ENCODE peak calls at places on chromosome 14, in nine cellular contexts. One of them, this sample, is unnamed. For H3K4me1, the result is how much of the 10 kb centered on the place peaks cover.

GRCh38 chr14:61505815-61506809 is 184.7 kb downstream of the PRKCH start:
- DNase-seq in mammary epithelial cell: no peak
- DNase-seq in H9: peak
- DNase-seq in CD4-positive, alpha-beta memory T cell: no peak
- DNase-seq in lung: no peak
- DNase-seq in right cardiac atrium: no peak
- DNase-seq in GM23338: no peak
- DNase-seq in adrenal gland: no peak
- DNase-seq in lower lobe of right lung: no peak
- DNase-seq in this sample: no peak

GRCh38 chr14:67620217-67620789 is 583 bp downstream of the ARG2 start:
- DNase-seq in lung: no peak
- DNase-seq in right cardiac atrium: peak
- DNase-seq in mammary epithelial cell: peak
- DNase-seq in CD4-positive, alpha-beta memory T cell: no peak
- DNase-seq in GM23338: peak
- DNase-seq in H9: peak
- DNase-seq in adrenal gland: peak
- DNase-seq in lower lobe of right lung: no peak
- DNase-seq in this sample: no peak

GRCh38 chr14:95322646-95323045 is 2.9 kb upstream of the CLMN start:
- DNase-seq in right cardiac atrium: no peak
- DNase-seq in mammary epithelial cell: peak
- DNase-seq in H9: no peak
- DNase-seq in lower lobe of right lung: no peak
- DNase-seq in GM23338: no peak
- DNase-seq in adrenal gland: no peak
- DNase-seq in lung: no peak
- DNase-seq in CD4-positive, alpha-beta memory T cell: no peak
- DNase-seq in this sample: no peak

GRCh38 chr14:20684662-20685456 is 499 bp downstream of the RNASE4 start:
- DNase-seq in right cardiac atrium: peak
- DNase-seq in CD4-positive, alpha-beta memory T cell: no peak
- DNase-seq in mammary epithelial cell: peak
- DNase-seq in lung: peak
- DNase-seq in GM23338: peak
- DNase-seq in lower lobe of right lung: no peak
- DNase-seq in adrenal gland: peak
- DNase-seq in H9: peak
- DNase-seq in this sample: no peak

GRCh38 chr14:102939820-102940561 is 17.5 kb downstream of the AMN start:
- DNase-seq in lower lobe of right lung: peak
- DNase-seq in H9: no peak
- DNase-seq in right cardiac atrium: peak
- DNase-seq in CD4-positive, alpha-beta memory T cell: no peak
- DNase-seq in GM23338: no peak
- DNase-seq in adrenal gland: no peak
- DNase-seq in mammary epithelial cell: no peak
- DNase-seq in lung: peak
- DNase-seq in this sample: no peak

GRCh38 chr14:47277703-47278102 is 397.7 kb downstream of the MDGA2 start:
- DNase-seq in lower lobe of right lung: no peak
- DNase-seq in lung: peak
- DNase-seq in mammary epithelial cell: no peak
- DNase-seq in right cardiac atrium: no peak
- DNase-seq in CD4-positive, alpha-beta memory T cell: no peak
- DNase-seq in GM23338: peak
- DNase-seq in H9: no peak
- DNase-seq in adrenal gland: no peak
- DNase-seq in this sample: no peak

GRCh38 chr14:74616507-74616906 is 4.5 kb upstream of the LTBP2 start:
- DNase-seq in adrenal gland: no peak
- DNase-seq in CD4-positive, alpha-beta memory T cell: no peak
- DNase-seq in GM23338: no peak
- DNase-seq in mammary epithelial cell: peak
- DNase-seq in lower lobe of right lung: no peak
- DNase-seq in H9: no peak
- DNase-seq in right cardiac atrium: no peak
- DNase-seq in lung: no peak
- DNase-seq in this sample: no peak

GRCh38 chr14:60637490-60638452 is 11.5 kb downstream of the SIX1 start:
- DNase-seq in adrenal gland: no peak
- DNase-seq in H9: peak
- DNase-seq in lower lobe of right lung: no peak
- DNase-seq in CD4-positive, alpha-beta memory T cell: no peak
- DNase-seq in GM23338: peak
- DNase-seq in right cardiac atrium: no peak
- DNase-seq in mammary epithelial cell: no peak
- DNase-seq in lung: no peak
- DNase-seq in this sample: no peak

GRCh38 chr14:58969951-58970751 is 218.3 kb upstream of the DAAM1 start:
- DNase-seq in lower lobe of right lung: no peak
- DNase-seq in H9: peak
- DNase-seq in right cardiac atrium: peak
- DNase-seq in GM23338: peak
- DNase-seq in lung: no peak
- DNase-seq in adrenal gland: no peak
- DNase-seq in mammary epithelial cell: no peak
- DNase-seq in CD4-positive, alpha-beta memory T cell: no peak
- DNase-seq in this sample: no peak

GRCh38 chr14:86915416-86915815 is 1077.6 kb downstream of the GALC start:
- DNase-seq in GM23338: peak
- DNase-seq in lung: no peak
- DNase-seq in H9: no peak
- DNase-seq in adrenal gland: no peak
- DNase-seq in mammary epithelial cell: no peak
- DNase-seq in CD4-positive, alpha-beta memory T cell: no peak
- DNase-seq in lower lobe of right lung: no peak
- DNase-seq in right cardiac atrium: no peak
- DNase-seq in this sample: no peak

GRCh38 chr14:46401066-46401465 is 250.5 kb downstream of the RPL10L start:
- DNase-seq in lower lobe of right lung: no peak
- DNase-seq in right cardiac atrium: no peak
- DNase-seq in lung: no peak
- DNase-seq in CD4-positive, alpha-beta memory T cell: no peak
- DNase-seq in H9: no peak
- DNase-seq in adrenal gland: no peak
- DNase-seq in mammary epithelial cell: no peak
- DNase-seq in GM23338: no peak
- DNase-seq in this sample: no peak

GRCh38 chr14:75011356-75012097 is 8.8 kb downstream of the EIF2B2 start:
- DNase-seq in adrenal gland: no peak
- DNase-seq in right cardiac atrium: no peak
- DNase-seq in CD4-positive, alpha-beta memory T cell: no peak
- DNase-seq in GM23338: no peak
- DNase-seq in lung: no peak
- DNase-seq in lower lobe of right lung: no peak
- DNase-seq in H9: no peak
- DNase-seq in mammary epithelial cell: peak
- DNase-seq in this sample: no peak

GRCh38 chr14:50335389-50335788 is 23.3 kb downstream of the DMAC2L start:
- DNase-seq in lung: no peak
- DNase-seq in GM23338: peak
- DNase-seq in lower lobe of right lung: no peak
- DNase-seq in adrenal gland: peak
- DNase-seq in right cardiac atrium: peak
- DNase-seq in H9: peak
- DNase-seq in CD4-positive, alpha-beta memory T cell: no peak
- DNase-seq in mammary epithelial cell: no peak
- DNase-seq in this sample: no peak

GRCh38 chr14:75636100-75636692 is 24.5 kb downstream of the ERG28 start:
- DNase-seq in mammary epithelial cell: no peak
- DNase-seq in CD4-positive, alpha-beta memory T cell: no peak
- DNase-seq in GM23338: peak
- DNase-seq in adrenal gland: no peak
- DNase-seq in H9: peak
- DNase-seq in lung: no peak
- DNase-seq in lower lobe of right lung: no peak
- DNase-seq in right cardiac atrium: no peak
- DNase-seq in this sample: no peak

GRCh38 chr14:94773017-94773681 is 3.2 kb upstream of the GSC start:
- DNase-seq in lung: no peak
- DNase-seq in adrenal gland: no peak
- DNase-seq in GM23338: peak
- DNase-seq in CD4-positive, alpha-beta memory T cell: no peak
- DNase-seq in right cardiac atrium: no peak
- DNase-seq in lower lobe of right lung: no peak
- DNase-seq in mammary epithelial cell: no peak
- DNase-seq in H9: peak
- DNase-seq in this sample: no peak

GRCh38 chr14:61563162-61563511 is 132.2 kb upstream of the HIF1A start:
- DNase-seq in lung: no peak
- DNase-seq in mammary epithelial cell: no peak
- DNase-seq in H9: no peak
- DNase-seq in adrenal gland: no peak
- DNase-seq in lower lobe of right lung: no peak
- DNase-seq in right cardiac atrium: no peak
- DNase-seq in CD4-positive, alpha-beta memory T cell: no peak
- DNase-seq in GM23338: no peak
- DNase-seq in this sample: no peak

GRCh38 chr14:38000340-38000739 is 207.4 kb upstream of the SSTR1 start:
- DNase-seq in adrenal gland: no peak
- DNase-seq in mammary epithelial cell: no peak
- DNase-seq in H9: no peak
- DNase-seq in GM23338: no peak
- DNase-seq in lower lobe of right lung: no peak
- DNase-seq in lung: no peak
- DNase-seq in CD4-positive, alpha-beta memory T cell: no peak
- DNase-seq in right cardiac atrium: no peak
- DNase-seq in this sample: no peak

DNA sequence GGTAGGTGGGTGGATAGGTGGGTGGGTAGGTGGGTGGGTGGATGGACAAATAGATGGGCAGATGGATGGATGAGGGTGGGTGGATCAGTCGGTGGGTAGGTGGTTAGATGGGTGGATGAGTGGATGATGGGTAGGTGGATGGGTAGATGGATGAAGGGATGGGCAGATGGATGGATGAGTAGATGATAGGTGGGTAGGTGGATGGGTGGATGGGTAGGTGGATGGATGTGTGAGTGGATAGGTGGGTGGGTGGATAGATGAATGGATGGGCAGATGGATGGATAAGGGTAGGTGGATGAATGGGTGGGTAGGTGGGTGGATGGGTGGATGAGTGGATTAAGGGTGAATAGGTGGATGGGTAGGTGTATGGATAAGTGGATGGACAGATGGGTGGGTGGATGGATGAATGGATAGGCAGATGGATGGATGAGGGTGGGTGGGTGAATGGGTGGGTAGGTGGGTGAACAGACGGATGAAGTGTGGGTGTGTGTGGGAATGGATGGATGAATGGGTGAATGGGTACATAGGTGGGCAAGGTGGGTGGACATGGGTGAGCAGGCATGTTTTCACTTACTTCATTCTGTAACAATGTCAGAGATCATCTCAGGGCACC is 3.3 kb upstream of the INF2 start:
- DNase-seq in mammary epithelial cell: no peak
- DNase-seq in lower lobe of right lung: no peak
- DNase-seq in CD4-positive, alpha-beta memory T cell: no peak
- DNase-seq in lung: no peak
- DNase-seq in GM23338: no peak
- DNase-seq in right cardiac atrium: no peak
- DNase-seq in adrenal gland: no peak
- DNase-seq in H9: no peak
- DNase-seq in this sample: no peak
- H3K4me1 ChIP-seq in mammary epithelial cell: half or more
- H3K4me1 ChIP-seq in lower lobe of right lung: half or more
- H3K4me1 ChIP-seq in CD4-positive, alpha-beta memory T cell: under half
- H3K4me1 ChIP-seq in lung: under half
- H3K4me1 ChIP-seq in GM23338: under half
- H3K4me1 ChIP-seq in right cardiac atrium: under half
- H3K4me1 ChIP-seq in adrenal gland: under half
- H3K4me1 ChIP-seq in H9: under half
- H3K4me1 ChIP-seq in this sample: under half

GRCh38 chr14:31241450-31242114 is 34.0 kb upstream of the HECTD1 start:
- DNase-seq in lower lobe of right lung: no peak
- DNase-seq in H9: no peak
- DNase-seq in adrenal gland: no peak
- DNase-seq in GM23338: no peak
- DNase-seq in mammary epithelial cell: no peak
- DNase-seq in lung: no peak
- DNase-seq in CD4-positive, alpha-beta memory T cell: no peak
- DNase-seq in right cardiac atrium: no peak
- DNase-seq in this sample: no peak
- H3K27ac ChIP-seq in lower lobe of right lung: peak
- H3K27ac ChIP-seq in H9: no peak
- H3K27ac ChIP-seq in adrenal gland: no peak
- H3K27ac ChIP-seq in GM23338: no peak
- H3K27ac ChIP-seq in mammary epithelial cell: no peak
- H3K27ac ChIP-seq in lung: no peak
- H3K27ac ChIP-seq in CD4-positive, alpha-beta memory T cell: no peak
- H3K27ac ChIP-seq in right cardiac atrium: no peak
- H3K27ac ChIP-seq in this sample: peak

DNA sequence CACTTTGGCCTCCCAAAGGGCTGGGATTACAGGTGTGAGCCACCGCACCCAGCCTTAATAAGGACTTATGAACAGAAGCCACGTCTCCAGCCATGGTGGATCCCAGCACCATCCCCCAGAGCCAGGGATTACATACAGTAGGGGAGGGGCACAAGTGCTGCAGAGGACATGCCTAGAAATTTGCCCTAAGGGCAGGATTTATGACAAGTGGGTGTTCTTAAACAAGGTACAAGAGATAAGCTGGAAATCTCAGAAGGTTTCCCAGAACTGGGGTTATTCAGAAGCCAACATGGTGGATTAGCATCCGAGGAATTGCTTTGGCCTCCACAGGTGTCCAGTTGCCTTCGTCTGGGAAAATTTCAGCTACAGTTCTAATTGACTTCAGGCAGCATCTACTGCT is 114.3 kb upstream of the EGLN3 start:
- DNase-seq in lower lobe of right lung: no peak
- DNase-seq in mammary epithelial cell: no peak
- DNase-seq in lung: no peak
- DNase-seq in adrenal gland: no peak
- DNase-seq in right cardiac atrium: no peak
- DNase-seq in H9: no peak
- DNase-seq in GM23338: no peak
- DNase-seq in CD4-positive, alpha-beta memory T cell: no peak
- DNase-seq in this sample: no peak
- H3K4me1 ChIP-seq in lower lobe of right lung: under half
- H3K4me1 ChIP-seq in mammary epithelial cell: under half
- H3K4me1 ChIP-seq in lung: under half
- H3K4me1 ChIP-seq in adrenal gland: under half
- H3K4me1 ChIP-seq in right cardiac atrium: under half
- H3K4me1 ChIP-seq in H9: under half
- H3K4me1 ChIP-seq in GM23338: under half
- H3K4me1 ChIP-seq in CD4-positive, alpha-beta memory T cell: under half
- H3K4me1 ChIP-seq in this sample: under half

DNA sequence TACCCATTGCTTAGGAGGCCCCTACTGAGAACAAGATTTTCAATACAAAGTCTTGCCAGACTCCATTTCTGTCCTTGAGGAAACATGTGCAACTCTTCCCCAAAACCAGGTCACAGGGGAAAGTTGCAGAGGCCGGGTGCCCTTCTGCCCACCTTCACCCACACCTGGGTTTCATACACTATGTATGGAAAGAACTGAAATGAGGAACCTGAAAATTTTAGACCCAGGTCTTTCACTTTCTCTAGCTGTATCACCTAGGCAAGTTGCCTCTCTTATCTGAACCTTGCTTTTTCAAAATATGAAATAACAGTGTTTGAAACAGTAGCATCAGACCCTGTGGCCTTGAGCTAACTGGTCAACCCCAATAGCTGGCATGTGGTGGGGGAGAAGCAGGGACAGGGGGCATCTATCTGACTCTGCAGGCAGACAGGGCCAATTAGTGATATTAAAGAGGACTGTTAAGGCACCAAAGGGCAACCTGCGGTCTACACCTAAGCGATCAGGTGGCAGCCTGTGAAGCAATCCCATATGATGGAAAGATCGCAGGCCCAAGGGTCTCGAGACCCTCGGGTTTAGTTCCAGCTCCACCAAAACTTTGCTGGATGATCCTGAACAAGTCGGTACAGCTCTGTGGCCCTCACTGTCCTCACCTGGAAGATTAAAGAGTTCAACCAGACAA is 346.5 kb downstream of the BCL11B start:
- DNase-seq in lower lobe of right lung: no peak
- DNase-seq in CD4-positive, alpha-beta memory T cell: no peak
- DNase-seq in mammary epithelial cell: no peak
- DNase-seq in GM23338: no peak
- DNase-seq in lung: no peak
- DNase-seq in adrenal gland: no peak
- DNase-seq in right cardiac atrium: no peak
- DNase-seq in H9: no peak
- DNase-seq in this sample: no peak
- H3K27ac ChIP-seq in lower lobe of right lung: no peak
- H3K27ac ChIP-seq in CD4-positive, alpha-beta memory T cell: no peak
- H3K27ac ChIP-seq in mammary epithelial cell: no peak
- H3K27ac ChIP-seq in GM23338: no peak
- H3K27ac ChIP-seq in lung: no peak
- H3K27ac ChIP-seq in adrenal gland: no peak
- H3K27ac ChIP-seq in right cardiac atrium: no peak
- H3K27ac ChIP-seq in H9: no peak
- H3K27ac ChIP-seq in this sample: no peak